ENCODE peak calls at places on chromosomes 16 and 17, in eight cellular contexts. C is AG09319; O is T-cell; K is activated CD8-positive, alpha-beta memory T cell treated with anti-CD3 and anti-CD28 coated beads, Interleukin-2, amount 50 U/mL, for 4 hours; B is cardiac fibroblast; U is caudate nucleus; L is A549; J is fibroblast of mammary gland. P is an unnamed sample.

GRCh38 chr17:60641810-60642220 is 35.8 kb upstream of the BCAS3 start:
- DNase-seq in C (peak; percentile 29), O (peak; percentile 37), K (no peak), B (peak; percentile 90), U (peak; percentile 11), L (peak; percentile 81), J (peak; percentile 83), P (peak; percentile 92)

GRCh38 chr17:34561328-34561727 is 18.1 kb upstream of the TMEM132E start:
- DNase-seq in C (no peak), O (no peak), K (no peak), B (no peak), U (no peak), L (no peak), J (no peak), P (no peak)

GRCh38 chr17:41553176-41553575 is 18.7 kb downstream of the KRT9 start:
- DNase-seq in C (no peak), O (no peak), K (no peak), B (no peak), U (no peak), L (no peak), J (peak; percentile 56), P (no peak)

GRCh38 chr17:72122668-72123495 is 2.1 kb downstream of the SOX9 start:
- DNase-seq in C (no peak), O (no peak), K (no peak), B (peak; percentile 43), U (peak; percentile 19), L (no peak), J (peak; percentile 26), P (no peak)

GRCh38 chr17:31274252-31274651 is 22.8 kb downstream of the OMG start:
- DNase-seq in C (peak; percentile 29), O (no peak), K (no peak), B (peak; percentile 86), U (no peak), L (no peak), J (peak; percentile 84), P (peak; percentile 77)

GRCh38 chr17:50175035-50175788 is 9.4 kb downstream of the SGCA start:
- DNase-seq in C (no peak), O (no peak), K (no peak), B (peak; percentile 27), U (no peak), L (no peak), J (peak; percentile 43), P (no peak)

GRCh38 chr16:67608367-67608766 is 36.6 kb upstream of the CARMIL2 start:
- DNase-seq in C (no peak), O (no peak), K (no peak), B (no peak), U (no peak), L (no peak), J (no peak), P (no peak)

GRCh38 chr16:55572439-55572838 is 6.0 kb downstream of the CAPNS2 start:
- DNase-seq in C (peak; percentile 34), O (no peak), K (no peak), B (peak; percentile 34), U (no peak), L (no peak), J (peak; percentile 33), P (no peak)

GRCh38 chr17:29136998-29137730 is 43.0 kb downstream of the MYO18A start:
- DNase-seq in C (no peak), O (no peak), K (no peak), B (peak; percentile 69), U (no peak), L (no peak), J (peak; percentile 80), P (no peak)

GRCh38 chr17:31722251-31723056 is 136.6 kb downstream of the COPRS start:
- DNase-seq in C (no peak), O (no peak), K (no peak), B (peak; percentile 51), U (no peak), L (no peak), J (no peak), P (peak; percentile 98)

GRCh38 chr17:43211123-43211479 is 574 bp upstream of the TMEM106A start:
- DNase-seq in C (no peak), O (no peak), K (no peak), B (no peak), U (no peak), L (no peak), J (no peak), P (peak; percentile 10)

P was measured in dermis blood vessel endothelial cell.